ENCODE peak calls at places on chromosomes 5 and 9, in eight cellular contexts. One of them, this sample, is unnamed.

GRCh38 chr5:9104576-9105339 is 441.1 kb downstream of the SEMA5A start:
- DNase-seq in heart right ventricle: no peak
- DNase-seq in PC-3: no peak
- DNase-seq in fibroblast of lung: peak; percentile 65
- DNase-seq in endothelial cell of umbilical vein: no peak
- DNase-seq in IMR-90: peak; percentile 55
- DNase-seq in tibial artery: no peak
- DNase-seq in hepatocyte: no peak
- DNase-seq in this sample: no peak

GRCh38 chr5:176659440-176659839 is 12.2 kb downstream of the TSPAN17 start:
- DNase-seq in IMR-90: no peak
- DNase-seq in endothelial cell of umbilical vein: no peak
- DNase-seq in heart right ventricle: no peak
- DNase-seq in hepatocyte: no peak
- DNase-seq in tibial artery: no peak
- DNase-seq in PC-3: no peak
- DNase-seq in fibroblast of lung: no peak
- DNase-seq in this sample: no peak

GRCh38 chr9:110918316-110919054 is 119.8 kb downstream of the LPAR1 start:
- DNase-seq in fibroblast of lung: peak; percentile 72
- DNase-seq in endothelial cell of umbilical vein: no peak
- DNase-seq in tibial artery: no peak
- DNase-seq in hepatocyte: no peak
- DNase-seq in heart right ventricle: no peak
- DNase-seq in PC-3: peak; percentile 78
- DNase-seq in IMR-90: peak; percentile 89
- DNase-seq in this sample: no peak

GRCh38 chr5:141508808-141509611 is 20.1 kb downstream of the PCDHGC5 start:
- DNase-seq in tibial artery: peak; percentile 92
- DNase-seq in fibroblast of lung: peak; percentile 94
- DNase-seq in IMR-90: peak; percentile 97
- DNase-seq in endothelial cell of umbilical vein: peak; percentile 73
- DNase-seq in PC-3: peak; percentile 79
- DNase-seq in hepatocyte: peak; percentile 78
- DNase-seq in heart right ventricle: peak; percentile 56
- DNase-seq in this sample: peak; percentile 93

GRCh38 chr5:127812570-127812969 is 109.4 kb downstream of the CCDC192 start:
- DNase-seq in fibroblast of lung: peak; percentile 20
- DNase-seq in endothelial cell of umbilical vein: peak; percentile 11
- DNase-seq in IMR-90: no peak
- DNase-seq in tibial artery: no peak
- DNase-seq in heart right ventricle: no peak
- DNase-seq in hepatocyte: peak; percentile 9
- DNase-seq in PC-3: no peak
- DNase-seq in this sample: no peak

GRCh38 chr5:150400020-150400326 is 12.7 kb downstream of the CD74 start:
- DNase-seq in fibroblast of lung: no peak
- DNase-seq in PC-3: no peak
- DNase-seq in endothelial cell of umbilical vein: no peak
- DNase-seq in IMR-90: no peak
- DNase-seq in tibial artery: no peak
- DNase-seq in hepatocyte: no peak
- DNase-seq in heart right ventricle: no peak
- DNase-seq in this sample: no peak

GRCh38 chr5:178416919-178417318 is 173.3 kb downstream of the COL23A1 start:
- DNase-seq in tibial artery: no peak
- DNase-seq in fibroblast of lung: peak; percentile 16
- DNase-seq in hepatocyte: no peak
- DNase-seq in PC-3: peak; percentile 85
- DNase-seq in endothelial cell of umbilical vein: no peak
- DNase-seq in heart right ventricle: no peak
- DNase-seq in IMR-90: peak; percentile 31
- DNase-seq in this sample: no peak

GRCh38 chr5:58322453-58322852 is 137.4 kb downstream of the PLK2 start:
- DNase-seq in fibroblast of lung: peak; percentile 75
- DNase-seq in IMR-90: peak; percentile 36
- DNase-seq in heart right ventricle: no peak
- DNase-seq in endothelial cell of umbilical vein: peak; percentile 68
- DNase-seq in PC-3: peak; percentile 51
- DNase-seq in tibial artery: no peak
- DNase-seq in hepatocyte: no peak
- DNase-seq in this sample: no peak

GRCh38 chr5:141711687-141712086 is 29.7 kb upstream of the ARAP3 start:
- DNase-seq in tibial artery: no peak
- DNase-seq in fibroblast of lung: no peak
- DNase-seq in heart right ventricle: no peak
- DNase-seq in IMR-90: no peak
- DNase-seq in endothelial cell of umbilical vein: no peak
- DNase-seq in PC-3: no peak
- DNase-seq in hepatocyte: no peak
- DNase-seq in this sample: no peak

GRCh38 chr9:16268037-16269010 is 602.1 kb downstream of the BNC2 start:
- DNase-seq in hepatocyte: no peak
- DNase-seq in endothelial cell of umbilical vein: no peak
- DNase-seq in fibroblast of lung: peak; percentile 40
- DNase-seq in IMR-90: no peak
- DNase-seq in tibial artery: no peak
- DNase-seq in heart right ventricle: no peak
- DNase-seq in PC-3: no peak
- DNase-seq in this sample: no peak

GRCh38 chr5:79581535-79581934 is 30.7 kb upstream of the TENT2 start:
- DNase-seq in tibial artery: no peak
- DNase-seq in IMR-90: no peak
- DNase-seq in heart right ventricle: no peak
- DNase-seq in endothelial cell of umbilical vein: no peak
- DNase-seq in hepatocyte: peak; percentile 10
- DNase-seq in PC-3: no peak
- DNase-seq in fibroblast of lung: no peak
- DNase-seq in this sample: no peak

GRCh38 chr9:131657890-131658752 is 81.8 kb downstream of the RAPGEF1 start:
- DNase-seq in tibial artery: no peak
- DNase-seq in fibroblast of lung: peak; percentile 93
- DNase-seq in heart right ventricle: no peak
- DNase-seq in PC-3: peak; percentile 88
- DNase-seq in IMR-90: peak; percentile 95
- DNase-seq in endothelial cell of umbilical vein: peak; percentile 91
- DNase-seq in hepatocyte: peak; percentile 57
- DNase-seq in this sample: no peak

GRCh38 chr9:17630531-17630949 is 51.7 kb downstream of the SH3GL2 start:
- DNase-seq in endothelial cell of umbilical vein: no peak
- DNase-seq in hepatocyte: no peak
- DNase-seq in fibroblast of lung: no peak
- DNase-seq in heart right ventricle: no peak
- DNase-seq in PC-3: peak; percentile 83
- DNase-seq in IMR-90: no peak
- DNase-seq in tibial artery: no peak
- DNase-seq in this sample: no peak

GRCh38 chr9:14087576-14087975 is 226.4 kb downstream of the NFIB start:
- DNase-seq in PC-3: no peak
- DNase-seq in hepatocyte: no peak
- DNase-seq in tibial artery: no peak
- DNase-seq in heart right ventricle: no peak
- DNase-seq in endothelial cell of umbilical vein: no peak
- DNase-seq in fibroblast of lung: no peak
- DNase-seq in IMR-90: no peak
- DNase-seq in this sample: no peak

GRCh38 chr9:29211681-29212589 is 1638.7 kb upstream of the C9orf72 start:
- DNase-seq in endothelial cell of umbilical vein: peak; percentile 1
- DNase-seq in fibroblast of lung: peak; percentile 6
- DNase-seq in heart right ventricle: no peak
- DNase-seq in tibial artery: no peak
- DNase-seq in hepatocyte: peak; percentile 85
- DNase-seq in IMR-90: no peak
- DNase-seq in PC-3: no peak
- DNase-seq in this sample: no peak

GRCh38 chr5:63125862-63126261 is 547.2 kb downstream of the LRRC70 start:
- DNase-seq in IMR-90: peak; percentile 33
- DNase-seq in endothelial cell of umbilical vein: peak; percentile 26
- DNase-seq in tibial artery: no peak
- DNase-seq in fibroblast of lung: peak; percentile 75
- DNase-seq in heart right ventricle: no peak
- DNase-seq in PC-3: peak; percentile 56
- DNase-seq in hepatocyte: peak; percentile 42
- DNase-seq in this sample: no peak

GRCh38 chr9:109311731-109312130 is 9.1 kb downstream of the EPB41L4B start:
- DNase-seq in heart right ventricle: no peak
- DNase-seq in IMR-90: no peak
- DNase-seq in fibroblast of lung: no peak
- DNase-seq in PC-3: no peak
- DNase-seq in endothelial cell of umbilical vein: no peak
- DNase-seq in tibial artery: no peak
- DNase-seq in hepatocyte: no peak
- DNase-seq in this sample: no peak

GRCh38 chr9:114678130-114678529 is 3.9 kb downstream of the TEX48 start:
- DNase-seq in tibial artery: no peak
- DNase-seq in hepatocyte: no peak
- DNase-seq in fibroblast of lung: peak; percentile 46
- DNase-seq in heart right ventricle: no peak
- DNase-seq in IMR-90: no peak
- DNase-seq in endothelial cell of umbilical vein: no peak
- DNase-seq in PC-3: no peak
- DNase-seq in this sample: no peak

GRCh38 chr9:114678847-114679246 is 3.1 kb downstream of the TEX48 start:
- DNase-seq in hepatocyte: no peak
- DNase-seq in heart right ventricle: no peak
- DNase-seq in tibial artery: no peak
- DNase-seq in IMR-90: peak; percentile 51
- DNase-seq in fibroblast of lung: peak; percentile 59
- DNase-seq in PC-3: no peak
- DNase-seq in endothelial cell of umbilical vein: peak; percentile 37
- DNase-seq in this sample: no peak

GRCh38 chr9:114680266-114681011 is 1.6 kb downstream of the TEX48 start:
- DNase-seq in IMR-90: no peak
- DNase-seq in fibroblast of lung: no peak
- DNase-seq in heart right ventricle: no peak
- DNase-seq in hepatocyte: no peak
- DNase-seq in endothelial cell of umbilical vein: no peak
- DNase-seq in PC-3: no peak
- DNase-seq in tibial artery: no peak
- DNase-seq in this sample: no peak

GRCh38 chr9:114674798-114675554 is 7.0 kb downstream of the TEX48 start:
- DNase-seq in endothelial cell of umbilical vein: no peak
- DNase-seq in tibial artery: no peak
- DNase-seq in IMR-90: peak; percentile 61
- DNase-seq in heart right ventricle: no peak
- DNase-seq in PC-3: no peak
- DNase-seq in fibroblast of lung: peak; percentile 51
- DNase-seq in hepatocyte: no peak
- DNase-seq in this sample: no peak

GRCh38 chr9:114677418-114677817 is 4.6 kb downstream of the TEX48 start:
- DNase-seq in fibroblast of lung: peak; percentile 100
- DNase-seq in tibial artery: no peak
- DNase-seq in heart right ventricle: no peak
- DNase-seq in endothelial cell of umbilical vein: peak; percentile 97
- DNase-seq in PC-3: peak; percentile 97
- DNase-seq in IMR-90: peak; percentile 100
- DNase-seq in hepatocyte: peak; percentile 92
- DNase-seq in this sample: no peak
- H3K27ac ChIP-seq in fibroblast of lung: no peak overlapping the region
- H3K27ac ChIP-seq in tibial artery: no peak overlapping the region
- H3K27ac ChIP-seq in heart right ventricle: no peak overlapping the region
- H3K27ac ChIP-seq in endothelial cell of umbilical vein: peak overlapping the region; percentile 74
- H3K27ac ChIP-seq in PC-3: peak overlapping the region; percentile 63
- H3K27ac ChIP-seq in IMR-90: no peak overlapping the region
- H3K27ac ChIP-seq in hepatocyte: peak overlapping the region; percentile 26
- H3K27ac ChIP-seq in this sample: no peak overlapping the region

GRCh38 chr9:115649991-115650472 is 503.6 kb upstream of the PAPPA start:
- DNase-seq in fibroblast of lung: peak; percentile 96
- DNase-seq in heart right ventricle: peak; percentile 66
- DNase-seq in IMR-90: peak; percentile 99
- DNase-seq in hepatocyte: peak; percentile 51
- DNase-seq in tibial artery: peak; percentile 95
- DNase-seq in endothelial cell of umbilical vein: peak; percentile 14
- DNase-seq in PC-3: no peak
- DNase-seq in this sample: peak; percentile 95
- H3K4me3 ChIP-seq in fibroblast of lung: no peak overlapping the region
- H3K4me3 ChIP-seq in heart right ventricle: no peak overlapping the region
- H3K4me3 ChIP-seq in IMR-90: no peak overlapping the region
- H3K4me3 ChIP-seq in hepatocyte: no peak overlapping the region
- H3K4me3 ChIP-seq in tibial artery: no peak overlapping the region
- H3K4me3 ChIP-seq in endothelial cell of umbilical vein: no peak overlapping the region
- H3K4me3 ChIP-seq in PC-3: no peak overlapping the region
- H3K4me3 ChIP-seq in this sample: no peak overlapping the region

DNA sequence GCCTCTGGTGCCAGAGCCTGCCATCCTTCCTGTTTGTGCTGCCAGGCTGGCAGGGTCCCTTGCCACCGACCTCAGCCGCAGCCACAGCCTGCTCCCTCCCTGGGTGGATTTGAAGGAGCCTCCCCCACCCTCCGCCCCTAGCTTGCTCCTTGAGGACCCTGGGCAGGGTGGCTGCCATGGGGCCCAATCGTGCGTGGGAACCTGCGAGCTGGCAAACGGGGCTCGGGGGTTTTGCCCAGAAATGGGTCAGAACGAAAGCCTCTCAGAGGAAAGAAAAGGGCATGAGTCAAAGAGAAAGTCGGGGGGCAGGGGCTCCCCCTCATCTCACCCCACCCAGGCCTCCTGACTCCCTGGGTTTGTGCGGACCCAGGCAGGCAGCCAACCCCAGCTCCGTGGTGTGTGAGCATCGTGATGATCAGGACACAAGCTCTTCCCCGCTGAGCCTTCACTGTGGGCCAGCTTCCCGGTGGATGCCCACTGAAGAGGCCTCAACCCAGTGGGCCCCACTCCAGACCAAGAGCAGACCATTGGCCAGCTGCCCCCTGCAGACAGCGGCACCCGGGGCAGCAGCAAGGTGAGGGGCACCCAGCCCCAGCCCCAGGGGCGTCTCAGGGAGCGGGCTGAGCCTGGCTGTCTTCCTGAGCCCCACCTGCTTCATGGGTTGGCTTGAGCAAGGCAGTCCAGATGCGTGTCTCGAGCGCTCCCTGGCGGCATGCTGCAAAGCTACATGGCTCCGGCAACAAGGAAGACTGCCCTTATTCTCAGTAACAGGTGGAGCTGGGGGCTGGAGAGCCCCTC is 3.0 kb upstream of the FUT7 start:
- DNase-seq in PC-3: peak; percentile 78
- DNase-seq in endothelial cell of umbilical vein: peak; percentile 82
- DNase-seq in tibial artery: peak; percentile 82
- DNase-seq in IMR-90: peak; percentile 77
- DNase-seq in heart right ventricle: peak; percentile 76
- DNase-seq in fibroblast of lung: peak; percentile 69
- DNase-seq in hepatocyte: peak; percentile 91
- DNase-seq in this sample: no peak
- TF ChIP-seq CTCF in PC-3: peak; percentile 83
- TF ChIP-seq CTCF in endothelial cell of umbilical vein: peak; percentile 91
- TF ChIP-seq CTCF in tibial artery: peak; percentile 92
- TF ChIP-seq CTCF in IMR-90: peak; percentile 88
- TF ChIP-seq CTCF in heart right ventricle: peak; percentile 94
- TF ChIP-seq CTCF in fibroblast of lung: peak; percentile 91
- TF ChIP-seq CTCF in hepatocyte: peak; percentile 88
- TF ChIP-seq CTCF in this sample: peak; percentile 90

DNA sequence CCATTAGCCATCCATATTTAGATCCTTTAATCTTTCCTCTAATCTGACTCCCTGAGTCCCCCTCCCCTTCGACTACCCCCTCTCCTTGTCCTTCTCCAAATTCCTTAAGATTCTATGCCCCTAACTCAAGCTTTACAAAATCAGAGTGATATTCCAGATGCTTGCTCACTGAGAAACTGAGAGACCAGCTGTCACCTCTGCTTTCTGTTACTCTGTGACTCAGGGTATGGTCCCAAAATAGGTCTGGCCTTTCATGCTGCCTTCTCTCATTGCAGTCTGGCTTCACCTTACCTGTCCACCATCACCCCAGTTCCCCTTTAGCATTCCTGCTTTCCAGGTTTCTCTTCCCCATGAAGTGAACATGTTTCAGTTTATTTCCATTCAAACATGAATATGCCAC is 383.3 kb upstream of the SLC30A5 start:
- DNase-seq in tibial artery: no peak
- DNase-seq in PC-3: no peak
- DNase-seq in IMR-90: no peak
- DNase-seq in hepatocyte: no peak
- DNase-seq in endothelial cell of umbilical vein: no peak
- DNase-seq in fibroblast of lung: no peak
- DNase-seq in heart right ventricle: no peak
- DNase-seq in this sample: no peak
- H3K27ac ChIP-seq in tibial artery: no peak overlapping the region
- H3K27ac ChIP-seq in PC-3: no peak overlapping the region
- H3K27ac ChIP-seq in IMR-90: no peak overlapping the region
- H3K27ac ChIP-seq in hepatocyte: no peak overlapping the region
- H3K27ac ChIP-seq in endothelial cell of umbilical vein: no peak overlapping the region
- H3K27ac ChIP-seq in fibroblast of lung: no peak overlapping the region
- H3K27ac ChIP-seq in heart right ventricle: no peak overlapping the region
- H3K27ac ChIP-seq in this sample: no peak overlapping the region